ENCODE peak calls at places on chromosomes 3 and 15, in eight cellular contexts. One of them, this sample, is unnamed.

GRCh38 chr3:20669184-20669583 is 483.2 kb upstream of the SGO1 start:
- DNase-seq in AG09319: no peak
- DNase-seq in GM12865: no peak
- DNase-seq in foreskin fibroblast: peak
- DNase-seq in mesothelial cell of epicardium: no peak
- DNase-seq in glutamatergic neuron: no peak
- DNase-seq in A549: no peak
- DNase-seq in tibial artery: peak
- DNase-seq in this sample: no peak

GRCh38 chr15:101444015-101444414 is 45.5 kb downstream of the PCSK6 start:
- DNase-seq in glutamatergic neuron: no peak
- DNase-seq in foreskin fibroblast: peak
- DNase-seq in AG09319: no peak
- DNase-seq in A549: no peak
- DNase-seq in tibial artery: no peak
- DNase-seq in mesothelial cell of epicardium: no peak
- DNase-seq in GM12865: no peak
- DNase-seq in this sample: no peak

GRCh38 chr3:170307998-170308398 is 49.5 kb upstream of the SKIL start:
- DNase-seq in glutamatergic neuron: no peak
- DNase-seq in mesothelial cell of epicardium: no peak
- DNase-seq in tibial artery: no peak
- DNase-seq in A549: peak
- DNase-seq in GM12865: no peak
- DNase-seq in AG09319: no peak
- DNase-seq in foreskin fibroblast: peak
- DNase-seq in this sample: peak

GRCh38 chr3:81462921-81463320 is 298.5 kb downstream of the GBE1 start:
- DNase-seq in tibial artery: no peak
- DNase-seq in AG09319: no peak
- DNase-seq in foreskin fibroblast: peak
- DNase-seq in GM12865: no peak
- DNase-seq in glutamatergic neuron: no peak
- DNase-seq in A549: no peak
- DNase-seq in mesothelial cell of epicardium: peak
- DNase-seq in this sample: peak

GRCh38 chr15:28975766-28976179 is 90.0 kb downstream of the APBA2 start:
- DNase-seq in A549: peak
- DNase-seq in tibial artery: no peak
- DNase-seq in foreskin fibroblast: peak
- DNase-seq in mesothelial cell of epicardium: no peak
- DNase-seq in glutamatergic neuron: peak
- DNase-seq in AG09319: no peak
- DNase-seq in GM12865: peak
- DNase-seq in this sample: peak

GRCh38 chr3:122892561-122892960 is 97.7 kb downstream of the SLC49A4 start:
- DNase-seq in mesothelial cell of epicardium: no peak
- DNase-seq in tibial artery: no peak
- DNase-seq in foreskin fibroblast: no peak
- DNase-seq in GM12865: no peak
- DNase-seq in glutamatergic neuron: no peak
- DNase-seq in AG09319: no peak
- DNase-seq in A549: no peak
- DNase-seq in this sample: no peak

GRCh38 chr3:58474348-58474911 is 17.5 kb upstream of the KCTD6 start:
- DNase-seq in foreskin fibroblast: no peak
- DNase-seq in AG09319: no peak
- DNase-seq in mesothelial cell of epicardium: no peak
- DNase-seq in GM12865: no peak
- DNase-seq in glutamatergic neuron: no peak
- DNase-seq in A549: no peak
- DNase-seq in tibial artery: no peak
- DNase-seq in this sample: no peak

GRCh38 chr3:111758642-111759041 is 100.4 kb upstream of the PHLDB2 start:
- DNase-seq in A549: no peak
- DNase-seq in foreskin fibroblast: peak
- DNase-seq in tibial artery: no peak
- DNase-seq in mesothelial cell of epicardium: no peak
- DNase-seq in AG09319: no peak
- DNase-seq in glutamatergic neuron: no peak
- DNase-seq in GM12865: no peak
- DNase-seq in this sample: no peak

GRCh38 chr15:74240002-74240568 is 4.0 kb downstream of the CCDC33 start:
- DNase-seq in glutamatergic neuron: no peak
- DNase-seq in tibial artery: peak
- DNase-seq in mesothelial cell of epicardium: no peak
- DNase-seq in foreskin fibroblast: peak
- DNase-seq in AG09319: peak
- DNase-seq in A549: peak
- DNase-seq in GM12865: peak
- DNase-seq in this sample: peak

GRCh38 chr15:56719774-56720555 is 13.3 kb downstream of the ZNF280D start:
- DNase-seq in foreskin fibroblast: peak
- DNase-seq in tibial artery: no peak
- DNase-seq in glutamatergic neuron: no peak
- DNase-seq in GM12865: no peak
- DNase-seq in A549: no peak
- DNase-seq in mesothelial cell of epicardium: no peak
- DNase-seq in AG09319: no peak
- DNase-seq in this sample: no peak

GRCh38 chr3:190424478-190425439 is 24.9 kb downstream of the TMEM207 start:
- DNase-seq in A549: peak
- DNase-seq in mesothelial cell of epicardium: no peak
- DNase-seq in GM12865: peak
- DNase-seq in foreskin fibroblast: peak
- DNase-seq in tibial artery: no peak
- DNase-seq in AG09319: peak
- DNase-seq in glutamatergic neuron: peak
- DNase-seq in this sample: peak

GRCh38 chr3:140186421-140186920 is 251.5 kb downstream of the CLSTN2 start:
- DNase-seq in A549: no peak
- DNase-seq in AG09319: peak
- DNase-seq in tibial artery: no peak
- DNase-seq in mesothelial cell of epicardium: no peak
- DNase-seq in glutamatergic neuron: no peak
- DNase-seq in GM12865: no peak
- DNase-seq in foreskin fibroblast: peak
- DNase-seq in this sample: peak

GRCh38 chr3:196633658-196634151 is 5.8 kb upstream of the NRROS start:
- DNase-seq in GM12865: no peak
- DNase-seq in tibial artery: peak
- DNase-seq in glutamatergic neuron: no peak
- DNase-seq in mesothelial cell of epicardium: no peak
- DNase-seq in foreskin fibroblast: no peak
- DNase-seq in AG09319: no peak
- DNase-seq in A549: no peak
- DNase-seq in this sample: no peak

GRCh38 chr3:196634851-196635250 is 4.6 kb upstream of the NRROS start:
- DNase-seq in AG09319: no peak
- DNase-seq in A549: no peak
- DNase-seq in tibial artery: no peak
- DNase-seq in mesothelial cell of epicardium: no peak
- DNase-seq in glutamatergic neuron: no peak
- DNase-seq in foreskin fibroblast: no peak
- DNase-seq in GM12865: no peak
- DNase-seq in this sample: no peak

GRCh38 chr3:196634224-196634623 is 5.3 kb upstream of the NRROS start:
- DNase-seq in A549: no peak
- DNase-seq in AG09319: no peak
- DNase-seq in glutamatergic neuron: no peak
- DNase-seq in tibial artery: no peak
- DNase-seq in GM12865: peak
- DNase-seq in mesothelial cell of epicardium: no peak
- DNase-seq in foreskin fibroblast: no peak
- DNase-seq in this sample: no peak

GRCh38 chr3:196631655-196632032 is 7.8 kb upstream of the NRROS start:
- DNase-seq in GM12865: no peak
- DNase-seq in glutamatergic neuron: no peak
- DNase-seq in mesothelial cell of epicardium: no peak
- DNase-seq in foreskin fibroblast: peak
- DNase-seq in tibial artery: no peak
- DNase-seq in AG09319: no peak
- DNase-seq in A549: no peak
- DNase-seq in this sample: no peak

GRCh38 chr3:196632033-196632751 is 7.3 kb upstream of the NRROS start:
- DNase-seq in GM12865: peak
- DNase-seq in foreskin fibroblast: peak
- DNase-seq in glutamatergic neuron: peak
- DNase-seq in tibial artery: peak
- DNase-seq in A549: peak
- DNase-seq in mesothelial cell of epicardium: peak
- DNase-seq in AG09319: no peak
- DNase-seq in this sample: peak
- TF ChIP-seq CTCF in GM12865: peak
- TF ChIP-seq CTCF in foreskin fibroblast: peak
- TF ChIP-seq CTCF in glutamatergic neuron: no peak
- TF ChIP-seq CTCF in tibial artery: no peak
- TF ChIP-seq CTCF in A549: no peak
- TF ChIP-seq CTCF in mesothelial cell of epicardium: no peak
- TF ChIP-seq CTCF in AG09319: peak
- TF ChIP-seq CTCF in this sample: peak

GRCh38 chr3:52800079-52800478 is 5.5 kb downstream of the ITIH3 start:
- DNase-seq in foreskin fibroblast: peak
- DNase-seq in glutamatergic neuron: no peak
- DNase-seq in A549: no peak
- DNase-seq in tibial artery: no peak
- DNase-seq in AG09319: no peak
- DNase-seq in GM12865: no peak
- DNase-seq in mesothelial cell of epicardium: no peak
- DNase-seq in this sample: no peak

GRCh38 chr3:52795298-52795900 is 803 bp downstream of the ITIH3 start:
- DNase-seq in glutamatergic neuron: no peak
- DNase-seq in A549: no peak
- DNase-seq in tibial artery: no peak
- DNase-seq in GM12865: no peak
- DNase-seq in mesothelial cell of epicardium: no peak
- DNase-seq in AG09319: no peak
- DNase-seq in foreskin fibroblast: no peak
- DNase-seq in this sample: no peak

GRCh38 chr3:52798978-52799476 is 4.4 kb downstream of the ITIH3 start:
- DNase-seq in A549: peak
- DNase-seq in AG09319: no peak
- DNase-seq in glutamatergic neuron: peak
- DNase-seq in GM12865: peak
- DNase-seq in tibial artery: no peak
- DNase-seq in mesothelial cell of epicardium: no peak
- DNase-seq in foreskin fibroblast: peak
- DNase-seq in this sample: peak

GRCh38 chr3:52796411-52796810 is 1.8 kb downstream of the ITIH3 start:
- DNase-seq in mesothelial cell of epicardium: no peak
- DNase-seq in foreskin fibroblast: no peak
- DNase-seq in AG09319: no peak
- DNase-seq in glutamatergic neuron: no peak
- DNase-seq in tibial artery: no peak
- DNase-seq in A549: no peak
- DNase-seq in GM12865: no peak
- DNase-seq in this sample: no peak

DNA sequence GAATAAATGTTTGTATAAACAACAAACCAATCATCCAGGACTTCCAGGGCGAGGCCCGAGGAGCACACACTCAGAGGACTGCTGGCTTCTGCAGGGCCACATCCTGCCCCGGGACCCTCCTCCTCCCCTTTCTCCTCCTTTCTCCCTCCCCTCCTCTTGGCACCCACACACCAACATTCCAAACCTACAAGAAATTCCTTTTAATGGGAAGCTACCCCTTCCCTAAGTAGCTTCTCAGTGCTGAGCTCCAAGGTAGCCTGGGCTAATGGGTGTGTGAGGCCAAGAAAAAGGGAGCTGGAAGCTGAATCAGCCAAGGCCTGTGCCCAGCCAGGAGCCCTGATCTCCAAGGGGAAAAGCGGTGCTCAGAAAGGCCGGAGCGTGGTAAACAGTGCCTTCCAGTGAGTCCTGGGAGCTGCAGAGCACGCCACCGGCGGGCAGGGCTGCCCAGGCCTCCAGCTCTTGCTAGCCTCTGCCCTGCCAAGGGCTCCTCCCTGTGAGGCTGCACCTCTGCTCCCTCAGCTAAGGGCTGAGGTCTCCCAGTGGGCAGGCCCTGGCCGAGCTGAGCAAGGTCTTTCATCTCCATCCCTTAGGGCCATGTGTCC is 3.9 kb downstream of the ITIH3 start:
- DNase-seq in glutamatergic neuron: no peak
- DNase-seq in foreskin fibroblast: no peak
- DNase-seq in A549: no peak
- DNase-seq in tibial artery: no peak
- DNase-seq in AG09319: no peak
- DNase-seq in mesothelial cell of epicardium: no peak
- DNase-seq in GM12865: no peak
- DNase-seq in this sample: no peak
- TF ChIP-seq CTCF in glutamatergic neuron: no peak
- TF ChIP-seq CTCF in foreskin fibroblast: no peak
- TF ChIP-seq CTCF in A549: no peak
- TF ChIP-seq CTCF in tibial artery: no peak
- TF ChIP-seq CTCF in AG09319: no peak
- TF ChIP-seq CTCF in mesothelial cell of epicardium: no peak
- TF ChIP-seq CTCF in GM12865: no peak
- TF ChIP-seq CTCF in this sample: no peak

DNA sequence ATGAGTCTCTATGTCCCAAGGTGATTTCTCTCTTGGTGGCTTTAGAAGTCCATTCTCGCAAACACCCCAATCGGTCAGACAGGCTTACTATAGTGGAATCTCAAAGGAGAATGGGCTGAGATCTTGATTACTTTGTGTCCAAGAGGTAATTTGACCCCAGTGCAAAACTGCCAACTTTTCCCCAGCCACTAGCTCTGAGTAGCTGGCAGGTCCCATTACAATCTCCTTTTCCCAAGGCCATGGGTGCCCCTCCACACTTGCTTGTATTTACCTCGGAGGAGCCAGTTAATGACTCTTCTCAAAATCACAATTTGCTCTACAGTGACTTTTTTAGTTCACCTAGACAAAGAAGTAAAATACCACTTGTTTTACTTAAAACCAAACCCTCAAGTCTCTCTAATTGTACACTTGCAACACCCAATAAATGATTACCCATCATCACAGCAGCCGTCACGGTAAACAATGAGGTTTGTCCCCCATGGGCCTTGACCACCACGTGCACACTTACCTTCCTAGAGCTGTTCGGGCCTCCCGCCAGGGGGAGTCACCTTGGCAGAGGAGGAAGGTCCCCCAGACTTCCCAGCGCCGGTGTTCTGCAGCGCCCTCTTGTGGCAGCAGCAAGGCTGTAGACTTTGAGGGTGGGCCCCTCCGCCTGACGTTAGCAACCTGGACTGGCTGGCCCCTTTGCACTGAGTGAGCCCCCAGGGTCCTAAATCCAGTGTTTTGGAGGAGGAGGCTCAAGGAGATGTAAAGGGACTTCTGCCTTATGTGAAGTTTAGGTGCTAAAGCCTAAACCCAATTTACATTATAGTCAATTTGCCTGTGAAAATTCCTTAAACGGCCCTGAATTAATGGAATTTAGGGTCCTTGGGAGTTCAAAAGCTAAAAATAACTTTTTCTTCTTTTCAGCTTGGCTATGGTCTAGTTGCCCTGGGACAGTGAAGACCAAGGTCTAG is 18.7 kb upstream of the HDAC11 start:
- DNase-seq in foreskin fibroblast: peak
- DNase-seq in A549: peak
- DNase-seq in AG09319: no peak
- DNase-seq in GM12865: peak
- DNase-seq in mesothelial cell of epicardium: peak
- DNase-seq in glutamatergic neuron: peak
- DNase-seq in tibial artery: no peak
- DNase-seq in this sample: peak
- TF ChIP-seq CTCF in foreskin fibroblast: peak
- TF ChIP-seq CTCF in A549: peak
- TF ChIP-seq CTCF in AG09319: peak
- TF ChIP-seq CTCF in GM12865: peak
- TF ChIP-seq CTCF in mesothelial cell of epicardium: peak
- TF ChIP-seq CTCF in glutamatergic neuron: peak
- TF ChIP-seq CTCF in tibial artery: peak
- TF ChIP-seq CTCF in this sample: peak

GRCh38 chr15:23869391-23869790 is 182.3 kb upstream of the NDN start:
- DNase-seq in tibial artery: no peak
- DNase-seq in mesothelial cell of epicardium: peak
- DNase-seq in glutamatergic neuron: peak
- DNase-seq in A549: no peak
- DNase-seq in GM12865: no peak
- DNase-seq in AG09319: no peak
- DNase-seq in foreskin fibroblast: no peak
- DNase-seq in this sample: peak
- TF ChIP-seq CTCF in tibial artery: no peak
- TF ChIP-seq CTCF in mesothelial cell of epicardium: no peak
- TF ChIP-seq CTCF in glutamatergic neuron: no peak
- TF ChIP-seq CTCF in A549: no peak
- TF ChIP-seq CTCF in GM12865: no peak
- TF ChIP-seq CTCF in AG09319: no peak
- TF ChIP-seq CTCF in foreskin fibroblast: no peak
- TF ChIP-seq CTCF in this sample: no peak